ENCODE peak calls at places on chromosomes 3 and 15, in four cellular contexts. I, Q, C and M are unnamed samples.

GRCh38 chr3:28449398-28449797 is 100.8 kb upstream of the AZI2 start:
- DNase-seq in I (no peak), Q (no peak), C (no peak), M (no peak)

GRCh38 chr3:186452517-186452916 is 90.5 kb upstream of the DGKG start:
- DNase-seq in I (no peak), Q (peak; percentile 97), C (peak; percentile 21), M (peak; percentile 90)

GRCh38 chr3:61454806-61455205 is 106.6 kb upstream of the PTPRG start:
- DNase-seq in I (no peak), Q (no peak), C (no peak), M (peak; percentile 3)

GRCh38 chr3:169945313-169945712 is 21.3 kb upstream of the SEC62 start:
- DNase-seq in I (no peak), Q (no peak), C (no peak), M (no peak)

GRCh38 chr3:142228964-142229363 is 3.6 kb upstream of the GK5 start:
- DNase-seq in I (no peak), Q (no peak), C (no peak), M (no peak)

GRCh38 chr15:31062965-31063355 is 38.6 kb downstream of the TRPM1 start:
- DNase-seq in I (no peak), Q (no peak), C (no peak), M (peak; percentile 59)

GRCh38 chr3:13574798-13575451 is 26.0 kb downstream of the FBLN2 start:
- DNase-seq in I (no peak), Q (no peak), C (no peak), M (peak; percentile 78)

GRCh38 chr3:195794708-195795107 is 17.0 kb downstream of the MUC4 start:
- DNase-seq in I (no peak), Q (peak; percentile 62), C (no peak), M (peak; percentile 43)

GRCh38 chr3:15405448-15406050 is 21.8 kb downstream of the METTL6 start:
- DNase-seq in I (no peak), Q (peak; percentile 57), C (peak; percentile 48), M (peak; percentile 67)

GRCh38 chr3:160951677-160952487 is 153.3 kb downstream of the B3GALNT1 start:
- DNase-seq in I (no peak), Q (no peak), C (no peak), M (no peak)

GRCh38 chr3:190684776-190685175 is 170.9 kb downstream of the IL1RAP start:
- DNase-seq in I (no peak), Q (no peak), C (no peak), M (no peak)

GRCh38 chr3:43035801-43036340 is 56.8 kb downstream of the GASK1A start:
- DNase-seq in I (no peak), Q (no peak), C (no peak), M (no peak)

GRCh38 chr3:34463414-34463813 is 665.0 kb downstream of the PDCD6IP start:
- DNase-seq in I (no peak), Q (no peak), C (no peak), M (no peak)